ENCODE peak calls at places on chromosomes 12 and 14, in six cellular contexts. D, R, U, Y, H and V are unnamed samples.
A peak's percentile ranks its signal among the peaks of the same experiment; 100 is the strongest.

GRCh38 chr14:47240755-47241437 is 434.5 kb downstream of the MDGA2 start:
- DNase-seq in D (no peak), R (no peak), U (no peak), Y (no peak), H (no peak), V (no peak)

GRCh38 chr14:35858521-35859209 is 32.5 kb downstream of the BRMS1L start:
- DNase-seq in D (peak; percentile 76), R (no peak), U (no peak), Y (no peak), H (no peak), V (no peak)

GRCh38 chr12:79452906-79453305 is 237.9 kb downstream of the PAWR start:
- DNase-seq in D (peak; percentile 1), R (no peak), U (no peak), Y (no peak), H (no peak), V (no peak)

GRCh38 chr14:101066826-101067508 is 163.4 kb upstream of the RTL1 start:
- DNase-seq in D (no peak), R (no peak), U (no peak), Y (no peak), H (no peak), V (no peak)

GRCh38 chr12:6267007-6267721 is 43.3 kb upstream of the PLEKHG6 start:
- DNase-seq in D (peak; percentile 45), R (peak; percentile 10), U (no peak), Y (no peak), H (no peak), V (no peak)

GRCh38 chr12:124044021-124044420 is 71.0 kb downstream of the ZNF664 start:
- DNase-seq in D (no peak), R (no peak), U (no peak), Y (no peak), H (no peak), V (no peak)

GRCh38 chr12:62640910-62641448 is 174.4 kb downstream of the MON2 start:
- DNase-seq in D (peak; percentile 59), R (no peak), U (no peak), Y (peak; percentile 69), H (no peak), V (no peak)

GRCh38 chr12:70664463-70664862 is 27.2 kb upstream of the PTPRB start:
- DNase-seq in D (no peak), R (no peak), U (no peak), Y (peak; percentile 69), H (no peak), V (no peak)

GRCh38 chr14:31326111-31326510 is 94.2 kb downstream of the HEATR5A start:
- DNase-seq in D (peak; percentile 57), R (no peak), U (no peak), Y (peak; percentile 60), H (no peak), V (peak; percentile 27)

GRCh38 chr12:42609605-42610004 is 20.1 kb upstream of the PRICKLE1 start:
- DNase-seq in D (peak; percentile 40), R (no peak), U (no peak), Y (no peak), H (no peak), V (no peak)

GRCh38 chr12:11793896-11794295 is 144.4 kb downstream of the ETV6 start:
- DNase-seq in D (no peak), R (no peak), U (no peak), Y (no peak), H (no peak), V (no peak)

GRCh38 chr14:35366048-35366428 is 38.5 kb downstream of the NFKBIA start:
- DNase-seq in D (peak; percentile 68), R (no peak), U (no peak), Y (peak; percentile 69), H (no peak), V (no peak)

GRCh38 chr12:104598342-104599271 is 141.9 kb downstream of the CHST11 start:
- DNase-seq in D (no peak), R (no peak), U (no peak), Y (peak; percentile 14), H (no peak), V (no peak)

GRCh38 chr12:46362895-46363581 is 9.5 kb downstream of the SLC38A2 start:
- DNase-seq in D (peak; percentile 67), R (no peak), U (no peak), Y (peak; percentile 14), H (no peak), V (no peak)

GRCh38 chr14:61444215-61444768 is 122.9 kb downstream of the PRKCH start:
- DNase-seq in D (no peak), R (no peak), U (no peak), Y (no peak), H (peak; percentile 10), V (peak; percentile 54)

GRCh38 chr12:108157856-108158255 is 28.8 kb downstream of the WSCD2 start:
- DNase-seq in D (no peak), R (no peak), U (no peak), Y (no peak), H (no peak), V (no peak)

GRCh38 chr12:14111230-14111865 is 129.9 kb upstream of the GRIN2B start:
- DNase-seq in D (no peak), R (no peak), U (no peak), Y (no peak), H (no peak), V (no peak)

GRCh38 chr14:104678346-104678745 is 11.1 kb upstream of the INF2 start:
- DNase-seq in D (no peak), R (no peak), U (no peak), Y (no peak), H (no peak), V (no peak)

GRCh38 chr14:55303646-55304277 is 32.5 kb downstream of the FBXO34 start:
- DNase-seq in D (peak; percentile 10), R (no peak), U (no peak), Y (no peak), H (no peak), V (no peak)

GRCh38 chr12:114414031-114414865 is 8.3 kb upstream of the TBX5 start:
- DNase-seq in D (no peak), R (no peak), U (no peak), Y (no peak), H (no peak), V (no peak)

GRCh38 chr12:68617160-68617926 is 6.6 kb downstream of the RAP1B start:
- DNase-seq in D (peak; percentile 60), R (no peak), U (no peak), Y (no peak), H (no peak), V (no peak)

GRCh38 chr12:24133385-24133784 is 183.9 kb upstream of the SOX5 start:
- DNase-seq in D (no peak), R (no peak), U (no peak), Y (no peak), H (no peak), V (no peak)

GRCh38 chr12:75853621-75854020 is 178.0 kb downstream of the PHLDA1 start:
- DNase-seq in D (no peak), R (no peak), U (no peak), Y (no peak), H (no peak), V (no peak)

GRCh38 chr12:19369691-19370148 is 69.6 kb upstream of the AEBP2 start:
- DNase-seq in D (peak; percentile 75), R (no peak), U (no peak), Y (no peak), H (no peak), V (no peak)

GRCh38 chr14:65080954-65081747 is 21.2 kb downstream of the MAX start:
- DNase-seq in D (peak; percentile 24), R (no peak), U (no peak), Y (no peak), H (no peak), V (no peak)